ENCODE peak calls at places on chromosomes 12 and 14, in ten cellular contexts. A is Caco-2; D is HCT116; W is PC-3; Z is CD8-positive, alpha-beta memory T cell; Q is astrocyte of the spinal cord; I is cardiac fibroblast; G is AG04450; H is foreskin fibroblast; J is lower leg skin. T is an unnamed sample.

GRCh38 chr14:74217672-74218448 is 21.4 kb upstream of the VSX2 start:
- DNase-seq in H (peak), I (peak), A (peak), Q (peak), J (peak), G (peak), Z (peak), W (peak), D (peak), T (peak)

GRCh38 chr14:105999361-106000028 is 473.1 kb downstream of the TMEM121 start:
- DNase-seq in D (peak), H (no peak), I (no peak), A (no peak), Z (peak), Q (no peak), W (no peak), J (no peak), G (no peak), T (no peak)

GRCh38 chr14:73741386-73741875 is 27.2 kb upstream of the PNMA1 start:
- DNase-seq in Z (peak), I (peak), H (peak), A (peak), G (no peak), Q (peak), J (no peak), D (no peak), W (peak), T (no peak)

GRCh38 chr12:50121636-50122035 is 9.6 kb downstream of the COX14 start:
- DNase-seq in G (no peak), A (no peak), Z (no peak), W (no peak), J (no peak), Q (no peak), D (no peak), H (no peak), I (no peak), T (no peak)

GRCh38 chr12:52360106-52360662 is 7.1 kb downstream of the KRT85 start:
- DNase-seq in H (no peak), J (no peak), A (peak), I (no peak), Z (no peak), G (no peak), Q (no peak), D (no peak), W (no peak), T (no peak)

GRCh38 chr12:67944093-67944492 is 45.2 kb upstream of the IFNG-AS1 start:
- DNase-seq in Q (no peak), H (no peak), I (no peak), A (no peak), G (no peak), J (no peak), W (no peak), D (no peak), Z (no peak), T (no peak)

GRCh38 chr14:95061317-95062093 is 95.8 kb downstream of the DICER1 start:
- DNase-seq in A (no peak), D (no peak), Q (no peak), W (no peak), H (no peak), G (no peak), Z (no peak), I (no peak), J (no peak), T (no peak)

GRCh38 chr14:90538716-90539495 is 142.1 kb downstream of the CALM1 start:
- DNase-seq in H (no peak), J (no peak), A (no peak), Q (no peak), D (no peak), W (no peak), G (no peak), I (no peak), Z (no peak), T (no peak)

GRCh38 chr14:28280530-28280929 is 486.1 kb upstream of the FOXG1 start:
- DNase-seq in Z (no peak), H (no peak), I (no peak), G (no peak), Q (no peak), W (no peak), D (no peak), J (no peak), A (no peak), T (no peak)

GRCh38 chr12:110901401-110901800 is 19.0 kb downstream of the MYL2 start:
- DNase-seq in Q (no peak), D (no peak), I (no peak), W (no peak), G (no peak), J (no peak), H (no peak), Z (no peak), A (peak), T (no peak)

GRCh38 chr12:77932216-77932615 is 101.5 kb downstream of the NAV3 start:
- DNase-seq in Z (no peak), W (no peak), A (no peak), J (no peak), Q (no peak), G (no peak), I (no peak), H (no peak), D (no peak), T (no peak)

GRCh38 chr14:34810028-34810427 is 65.1 kb downstream of the BAZ1A start:
- DNase-seq in Z (no peak), A (no peak), J (no peak), D (no peak), G (no peak), Q (no peak), I (no peak), H (no peak), W (no peak), T (no peak)

GRCh38 chr14:38420045-38420444 is 164.2 kb upstream of the CLEC14A start:
- DNase-seq in G (no peak), D (no peak), J (no peak), W (no peak), Q (no peak), Z (no peak), A (no peak), H (peak), I (peak), T (no peak)

GRCh38 chr14:104196461-104197180 is 58.2 kb downstream of the KIF26A start:
- DNase-seq in A (no peak), Z (no peak), Q (no peak), J (no peak), G (no peak), D (no peak), W (no peak), I (no peak), H (no peak), T (no peak)

GRCh38 chr12:55446334-55446733 is 2.5 kb downstream of the OR6C2 start:
- DNase-seq in D (no peak), A (no peak), J (no peak), H (no peak), Q (no peak), I (no peak), W (peak), G (no peak), Z (no peak), T (no peak)

GRCh38 chr14:68610251-68610793 is 182.5 kb downstream of the ZFP36L1 start:
- DNase-seq in I (no peak), D (peak), W (peak), H (no peak), Q (no peak), Z (no peak), A (peak), G (no peak), J (no peak), T (no peak)

GRCh38 chr12:22206111-22206728 is 128.3 kb downstream of the ST8SIA1 start:
- DNase-seq in Q (no peak), Z (no peak), I (no peak), D (no peak), G (no peak), H (no peak), W (no peak), J (no peak), A (no peak), T (no peak)

GRCh38 chr14:62143235-62143634 is 381.0 kb downstream of the SNAPC1 start:
- DNase-seq in W (no peak), J (no peak), H (peak), Q (peak), D (no peak), G (peak), Z (no peak), A (no peak), I (peak), T (no peak)

GRCh38 chr14:87896393-87897380 is 96.3 kb downstream of the GALC start:
- DNase-seq in Q (peak), D (peak), Z (no peak), G (peak), J (no peak), A (no peak), W (peak), I (peak), H (peak), T (peak)

GRCh38 chr14:70000601-70001000 is 121.4 kb downstream of the SMOC1 start:
- DNase-seq in H (no peak), I (no peak), A (no peak), G (no peak), W (no peak), D (no peak), J (no peak), Z (no peak), Q (no peak), T (no peak)

GRCh38 chr12:100860611-100861010 is 66.0 kb downstream of the ANO4 start:
- DNase-seq in Z (no peak), I (no peak), A (no peak), W (peak), Q (peak), D (no peak), G (no peak), J (no peak), H (no peak), T (no peak)

GRCh38 chr12:38141239-38141638 is 175.3 kb upstream of the ALG10B start:
- DNase-seq in Q (no peak), D (no peak), I (no peak), G (no peak), J (no peak), Z (no peak), W (peak), A (no peak), H (no peak), T (no peak)

GRCh38 chr12:99495797-99496196 is 151.8 kb upstream of the GARIN6 start:
- DNase-seq in Z (no peak), G (no peak), D (no peak), H (no peak), J (no peak), A (no peak), Q (no peak), W (no peak), I (no peak), T (no peak)

GRCh38 chr12:8948711-8949524 is 527 bp downstream of the M6PR start:
- DNase-seq in Q (peak), A (no peak), W (peak), J (no peak), G (no peak), H (peak), I (peak), D (no peak), Z (peak), T (no peak)

GRCh38 chr12:65568517-65568916 is 255.8 kb upstream of the HMGA2 start:
- DNase-seq in A (no peak), D (no peak), W (peak), Z (no peak), H (no peak), I (peak), G (peak), J (no peak), Q (peak), T (no peak)

GRCh38 chr14:56100556-56100955 is 17.7 kb upstream of the PELI2 start:
- DNase-seq in W (no peak), Z (no peak), Q (no peak), I (no peak), A (no peak), H (peak), D (no peak), J (no peak), G (no peak), T (no peak)

GRCh38 chr14:99441157-99441870 is 39.3 kb downstream of the SETD3 start:
- DNase-seq in H (peak), G (no peak), Z (no peak), Q (no peak), I (peak), J (no peak), D (no peak), A (no peak), W (peak), T (no peak)

GRCh38 chr12:6752181-6752930 is 585 bp downstream of the MLF2 start:
- DNase-seq in D (no peak), H (peak), I (peak), Q (peak), J (peak), W (peak), A (peak), G (no peak), Z (no peak), T (no peak)

GRCh38 chr12:106645074-106645421 is 62.2 kb downstream of the RFX4 start:
- DNase-seq in D (no peak), A (no peak), J (peak), H (no peak), I (peak), Z (no peak), G (no peak), Q (peak), W (peak), T (no peak)

GRCh38 chr12:11833174-11833895 is 183.9 kb downstream of the ETV6 start:
- DNase-seq in G (no peak), A (no peak), I (no peak), J (no peak), W (no peak), H (peak), Z (no peak), Q (no peak), D (no peak), T (no peak)

GRCh38 chr12:89781961-89782360 is 73.3 kb upstream of the ATP2B1 start:
- DNase-seq in W (no peak), J (no peak), H (no peak), A (no peak), Q (peak), D (no peak), I (no peak), Z (no peak), G (no peak), T (no peak)

GRCh38 chr14:102931580-102932285 is 9.3 kb downstream of the AMN start:
- DNase-seq in I (no peak), D (no peak), Z (no peak), A (no peak), H (no peak), J (no peak), W (no peak), Q (no peak), G (no peak), T (no peak)

GRCh38 chr14:66234411-66234810 is 251.8 kb upstream of the CCDC196 start:
- DNase-seq in Q (no peak), A (no peak), D (no peak), W (no peak), H (no peak), I (no peak), J (no peak), G (no peak), Z (no peak), T (no peak)

GRCh38 chr12:67456281-67456918 is 187.2 kb downstream of the CAND1 start:
- DNase-seq in Q (peak), J (no peak), D (no peak), G (peak), A (no peak), Z (no peak), H (peak), I (peak), W (peak), T (peak)

GRCh38 chr12:66775941-66776340 is 97.1 kb upstream of the GRIP1 start:
- DNase-seq in Z (no peak), A (no peak), G (no peak), H (no peak), Q (no peak), D (no peak), I (no peak), W (peak), J (no peak), T (no peak)

GRCh38 chr12:76506149-76506548 is 53.4 kb downstream of the OSBPL8 start:
- DNase-seq in A (no peak), J (no peak), Q (no peak), Z (no peak), H (no peak), D (no peak), W (no peak), G (peak), I (no peak), T (no peak)

GRCh38 chr14:74019743-74020142 is 594 bp downstream of the BBOF1 start:
- DNase-seq in Z (no peak), H (peak), A (no peak), I (peak), Q (peak), J (no peak), W (no peak), G (peak), D (no peak), T (no peak)

GRCh38 chr12:56601503-56601902 is 28.6 kb downstream of the BAZ2A start:
- DNase-seq in H (no peak), J (no peak), A (peak), W (peak), G (no peak), D (no peak), Z (peak), I (peak), Q (no peak), T (no peak)

GRCh38 chr12:131074221-131075083 is 120.7 kb downstream of the ADGRD1 start:
- DNase-seq in Z (no peak), Q (no peak), W (no peak), A (no peak), J (peak), G (no peak), H (no peak), I (peak), D (no peak), T (no peak)

GRCh38 chr12:870378-870777 is 79.1 kb downstream of the RAD52 start:
- DNase-seq in D (no peak), H (no peak), Z (peak), A (no peak), W (no peak), J (no peak), Q (no peak), I (no peak), G (no peak), T (no peak)
- H3K4me3 ChIP-seq in D (no peak), H (no peak), Z (no peak), A (no peak), W (no peak), J (no peak), Q (no peak), I (no peak), G (no peak), T (no peak)

GRCh38 chr12:62604856-62605255 is 138.2 kb downstream of the MON2 start:
- DNase-seq in A (no peak), I (peak), J (no peak), H (peak), D (no peak), W (no peak), Q (peak), Z (no peak), G (no peak), T (no peak)
- H3K4me3 ChIP-seq in A (no peak), I (peak), J (no peak), H (peak), D (no peak), W (peak), Q (peak), Z (no peak), G (peak), T (peak)

GRCh38 chr12:29639893-29640495 is 142.5 kb upstream of the OVCH1 start:
- DNase-seq in G (no peak), W (no peak), H (no peak), I (peak), Z (no peak), J (no peak), D (no peak), Q (no peak), A (no peak), T (no peak)

GRCh38 chr12:29638528-29638927 is 141.0 kb upstream of the OVCH1 start:
- DNase-seq in G (no peak), Z (no peak), D (no peak), H (no peak), Q (no peak), W (no peak), J (no peak), I (peak), A (no peak), T (no peak)

DNA sequence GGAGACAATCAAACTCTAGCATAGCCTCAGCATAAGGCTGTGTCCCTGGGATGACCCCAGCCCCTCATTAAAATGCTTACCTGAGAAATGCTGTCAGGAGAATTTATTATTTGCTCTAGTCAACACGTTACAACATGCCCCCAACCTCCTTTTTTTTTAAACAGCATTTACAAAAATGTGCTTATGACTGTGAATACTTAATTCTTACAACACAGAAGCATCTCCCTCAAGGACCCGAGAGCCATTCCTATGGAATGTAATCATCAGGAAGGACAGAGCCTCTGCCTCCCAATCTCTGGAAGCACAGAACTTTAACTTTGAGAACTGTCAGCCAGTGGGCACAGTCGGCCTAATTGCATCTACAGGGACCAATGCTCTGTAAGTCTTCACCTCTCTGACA is 136.6 kb upstream of the OVCH1 start:
- DNase-seq in A (no peak), G (no peak), Q (no peak), W (no peak), Z (no peak), J (no peak), H (peak), I (peak), D (no peak), T (no peak)
- H3K4me3 ChIP-seq in A (no peak), G (no peak), Q (no peak), W (no peak), Z (no peak), J (no peak), H (no peak), I (no peak), D (no peak), T (no peak)

GRCh38 chr12:53739285-53740129 is 12.3 kb upstream of the CALCOCO1 start:
- DNase-seq in Z (no peak), H (peak), G (no peak), I (no peak), D (no peak), Q (no peak), J (no peak), W (no peak), A (no peak), T (no peak)

GRCh38 chr12:53738834-53739284 is 11.6 kb upstream of the CALCOCO1 start:
- DNase-seq in G (no peak), J (no peak), D (no peak), Q (no peak), A (no peak), Z (no peak), W (no peak), H (no peak), I (no peak), T (no peak)

GRCh38 chr12:53736602-53737493 is 9.6 kb upstream of the CALCOCO1 start:
- DNase-seq in W (no peak), I (no peak), Q (no peak), A (no peak), G (no peak), Z (no peak), J (no peak), H (no peak), D (no peak), T (no peak)

GRCh38 chr12:53737494-53737808 is 10.2 kb upstream of the CALCOCO1 start:
- DNase-seq in Q (no peak), G (no peak), J (no peak), H (no peak), W (no peak), Z (no peak), A (no peak), I (no peak), D (no peak), T (no peak)

GRCh38 chr12:53737951-53738833 is 10.9 kb upstream of the CALCOCO1 start:
- DNase-seq in Z (peak), A (no peak), G (no peak), Q (no peak), W (no peak), D (no peak), J (no peak), I (no peak), H (no peak), T (no peak)
- H3K4me3 ChIP-seq in Z (peak), A (peak), G (no peak), Q (no peak), W (no peak), D (no peak), J (no peak), I (no peak), H (no peak), T (no peak)

T was measured in HFF-Myc.